ENCODE peak calls at places on chromosomes 1 and 21, in nine cellular contexts. O is Calu3, K is NB4, W is cardiac septum, G is NCI-H2171 treated with DMSO at 0.1 percent for 48 hours, E is H9, U is T-helper 1 cell, S is KBM-7, Z is foreskin fibroblast. T is an unnamed sample.

GRCh38 chr1:196034080-196034706 is 574.0 kb downstream of the KCNT2 start:
- DNase-seq in O (no peak), K (no peak), W (no peak), G (peak), E (peak), U (no peak), S (peak), Z (no peak), T (no peak)

GRCh38 chr21:14263879-14264278 is 47.9 kb downstream of the RBM11 start:
- DNase-seq in O (no peak), K (no peak), W (no peak), G (no peak), E (no peak), U (no peak), S (no peak), Z (no peak), T (no peak)

GRCh38 chr1:59055908-59056719 is 240.8 kb upstream of the FGGY start:
- DNase-seq in O (no peak), K (no peak), W (no peak), G (no peak), E (no peak), U (no peak), S (no peak), Z (no peak), T (no peak)

GRCh38 chr21:37793660-37794059 is 122.6 kb downstream of the KCNJ6 start:
- DNase-seq in O (no peak), K (no peak), W (no peak), G (no peak), E (no peak), U (no peak), S (no peak), Z (peak), T (no peak)

GRCh38 chr1:94922756-94923465 is 4.0 kb downstream of the CNN3 start:
- DNase-seq in O (no peak), K (no peak), W (no peak), G (no peak), E (no peak), U (no peak), S (no peak), Z (peak), T (no peak)

GRCh38 chr1:208510192-208510952 is 266.2 kb upstream of the PLXNA2 start:
- DNase-seq in O (no peak), K (no peak), W (no peak), G (no peak), E (no peak), U (no peak), S (no peak), Z (peak), T (no peak)

GRCh38 chr1:28737245-28738137 is 751 bp downstream of the YTHDF2 start:
- DNase-seq in O (peak), K (peak), W (no peak), G (peak), E (peak), U (peak), S (peak), Z (no peak), T (peak)

GRCh38 chr1:179816196-179816960 is 61.2 kb downstream of the TOR1AIP2 start:
- DNase-seq in O (no peak), K (no peak), W (no peak), G (peak), E (no peak), U (no peak), S (no peak), Z (no peak), T (no peak)

GRCh38 chr1:20684050-20684620 is 23.0 kb upstream of the DDOST start:
- DNase-seq in O (no peak), K (no peak), W (no peak), G (no peak), E (no peak), U (no peak), S (no peak), Z (no peak), T (no peak)

GRCh38 chr1:6554031-6554906 is at the start of gene NOL9:
- DNase-seq in O (peak), K (peak), W (peak), G (peak), E (peak), U (peak), S (peak), Z (peak), T (peak)